ENCODE peak calls at places on chromosomes 12 and 14, in five cellular contexts. V, R, K, C and W are unnamed samples.

GRCh38 chr14:54647378-54647777 is 80.5 kb downstream of the SAMD4A start:
- DNase-seq in V (no peak), R (no peak), K (no peak), C (no peak), W (no peak)

GRCh38 chr12:56081393-56082347 is 1.7 kb downstream of the ERBB3 start:
- DNase-seq in V (no peak), R (no peak), K (peak), C (no peak), W (no peak)

GRCh38 chr14:85444685-85445084 is 85.3 kb upstream of the FLRT2 start:
- DNase-seq in V (no peak), R (peak), K (no peak), C (no peak), W (peak)

GRCh38 chr12:117042171-117042809 is 56.9 kb downstream of the TESC start:
- DNase-seq in V (no peak), R (no peak), K (no peak), C (no peak), W (no peak)

GRCh38 chr12:33926095-33926494 is 96.2 kb upstream of the ALG10 start:
- DNase-seq in V (no peak), R (no peak), K (no peak), C (no peak), W (no peak)

GRCh38 chr12:106903241-106903950 is 52.3 kb upstream of the TMEM263 start:
- DNase-seq in V (peak), R (no peak), K (peak), C (no peak), W (peak)

GRCh38 chr12:1620093-1620492 is 8.9 kb upstream of the WNT5B start:
- DNase-seq in V (no peak), R (no peak), K (no peak), C (no peak), W (no peak)

GRCh38 chr12:2289525-2289924 is 236.7 kb downstream of the CACNA1C start:
- DNase-seq in V (no peak), R (peak), K (no peak), C (no peak), W (peak)

GRCh38 chr12:26116829-26117228 is 8.0 kb downstream of the BHLHE41 start:
- DNase-seq in V (no peak), R (no peak), K (no peak), C (no peak), W (no peak)

GRCh38 chr14:96162741-96163140 is 41.9 kb upstream of the BDKRB2 start:
- DNase-seq in V (peak), R (no peak), K (no peak), C (no peak), W (no peak)

GRCh38 chr12:22334696-22335290 is at the start of gene ST8SIA1:
- DNase-seq in V (peak), R (peak), K (peak), C (no peak), W (peak)

GRCh38 chr12:1807107-1807478 is 13.3 kb upstream of the LRTM2 start:
- DNase-seq in V (no peak), R (no peak), K (no peak), C (no peak), W (no peak)

GRCh38 chr14:99881011-99881410 is 87.8 kb downstream of the EML1 start:
- DNase-seq in V (no peak), R (no peak), K (no peak), C (no peak), W (no peak)

GRCh38 chr14:104072586-104072985 is 12.9 kb upstream of the ASPG start:
- DNase-seq in V (no peak), R (no peak), K (no peak), C (no peak), W (no peak)

GRCh38 chr12:16870845-16871244 is 264.9 kb upstream of the LMO3 start:
- DNase-seq in V (no peak), R (no peak), K (no peak), C (no peak), W (no peak)

GRCh38 chr12:109571773-109572505 is 1.4 kb downstream of the MMAB start:
- DNase-seq in V (no peak), R (no peak), K (no peak), C (no peak), W (no peak)

GRCh38 chr12:84694111-84694510 is 218.5 kb downstream of the SLC6A15 start:
- DNase-seq in V (no peak), R (no peak), K (no peak), C (no peak), W (peak)

GRCh38 chr12:49873361-49873934 is 30.3 kb downstream of the FAIM2 start:
- DNase-seq in V (no peak), R (no peak), K (no peak), C (no peak), W (no peak)

GRCh38 chr12:92961949-92962348 is 32.9 kb upstream of the EEA1 start:
- DNase-seq in V (no peak), R (no peak), K (peak), C (no peak), W (no peak)

GRCh38 chr14:94673781-94674231 is 61.6 kb downstream of the SERPINA3 start:
- DNase-seq in V (no peak), R (no peak), K (no peak), C (no peak), W (no peak)

GRCh38 chr12:15854916-15855315 is 27.3 kb upstream of the STRAP start:
- DNase-seq in V (no peak), R (no peak), K (no peak), C (no peak), W (no peak)

GRCh38 chr14:23430733-23431105 is 4.7 kb downstream of the MYH7 start:
- DNase-seq in V (no peak), R (no peak), K (peak), C (no peak), W (no peak)

GRCh38 chr14:89746654-89747053 is 207.9 kb downstream of the EFCAB11 start:
- DNase-seq in V (no peak), R (no peak), K (no peak), C (no peak), W (no peak)

GRCh38 chr12:124940393-124941169 is 26.1 kb upstream of the UBC start:
- DNase-seq in V (peak), R (no peak), K (peak), C (peak), W (no peak)

GRCh38 chr12:53300187-53300586 is 692 bp downstream of the MYG1 start:
- DNase-seq in V (no peak), R (no peak), K (no peak), C (no peak), W (no peak)

GRCh38 chr14:103521438-103521961 is 1.1 kb downstream of the CKB start:
- DNase-seq in V (no peak), R (no peak), K (no peak), C (no peak), W (peak)

GRCh38 chr14:52018252-52018651 is 28.9 kb downstream of the RTRAF start:
- DNase-seq in V (no peak), R (no peak), K (no peak), C (peak), W (no peak)

GRCh38 chr12:18158774-18159557 is 69.0 kb upstream of the RERGL start:
- DNase-seq in V (no peak), R (peak), K (peak), C (no peak), W (peak)

GRCh38 chr12:124914392-124915248 is at the start of gene UBC:
- DNase-seq in V (peak), R (no peak), K (peak), C (peak), W (no peak)

GRCh38 chr12:88501976-88502938 is 78.0 kb downstream of the KITLG start:
- DNase-seq in V (no peak), R (no peak), K (no peak), C (peak), W (no peak)

GRCh38 chr12:124661382-124661781 is 94.0 kb upstream of the NCOR2 start:
- DNase-seq in V (no peak), R (no peak), K (no peak), C (no peak), W (no peak)

GRCh38 chr12:95548056-95548538 is 3.2 kb downstream of the USP44 start:
- DNase-seq in V (peak), R (peak), K (no peak), C (no peak), W (peak)

GRCh38 chr12:125324861-125325260 is 259.6 kb downstream of the AACS start:
- DNase-seq in V (no peak), R (no peak), K (no peak), C (no peak), W (no peak)

GRCh38 chr14:75717729-75718128 is 56.7 kb downstream of the TTLL5 start:
- DNase-seq in V (no peak), R (no peak), K (no peak), C (no peak), W (no peak)

GRCh38 chr12:107670999-107671643 is 14.5 kb upstream of the PWP1 start:
- DNase-seq in V (peak), R (no peak), K (no peak), C (no peak), W (no peak)

GRCh38 chr12:76563061-76563460 is 3.5 kb upstream of the OSBPL8 start:
- DNase-seq in V (no peak), R (no peak), K (no peak), C (no peak), W (no peak)

GRCh38 chr12:49892084-49892731 is 11.5 kb downstream of the FAIM2 start:
- DNase-seq in V (no peak), R (no peak), K (no peak), C (no peak), W (no peak)

GRCh38 chr14:105420141-105420975 is 731 bp downstream of the MTA1 start:
- DNase-seq in V (no peak), R (no peak), K (no peak), C (no peak), W (no peak)